ENCODE peak calls at places on chromosomes 2 and 18, in nine cellular contexts. I is HCT116, Z is upper lobe of right lung, W is adrenal gland, P is GM12865, Y is OCI-LY7, N is kidney, J is AG09309, H is mammary epithelial cell. C is an unnamed sample.

GRCh38 chr18:60096428-60096827 is 196.6 kb downstream of the PMAIP1 start:
- DNase-seq in Y (no peak), J (no peak), I (no peak), W (no peak), Z (no peak), H (peak), N (no peak), P (no peak), C (no peak)

GRCh38 chr2:172540421-172540820 is 15.5 kb upstream of the PDK1 start:
- DNase-seq in N (no peak), I (no peak), J (no peak), H (no peak), Y (no peak), W (no peak), P (no peak), Z (no peak), C (no peak)

GRCh38 chr2:150450765-150451164 is 36.7 kb downstream of the RND3 start:
- DNase-seq in H (no peak), Y (no peak), I (no peak), J (no peak), P (no peak), N (no peak), Z (no peak), W (no peak), C (no peak)

GRCh38 chr18:9712130-9712577 is 4.1 kb downstream of the RAB31 start:
- DNase-seq in P (peak), W (no peak), J (no peak), N (peak), I (no peak), H (no peak), Z (no peak), Y (no peak), C (no peak)

GRCh38 chr2:121095257-121096080 is 189.5 kb downstream of the TFCP2L1 start:
- DNase-seq in J (no peak), I (peak), Z (peak), P (peak), H (peak), Y (no peak), W (peak), N (peak), C (no peak)

GRCh38 chr2:27956895-27957294 is 66.4 kb downstream of the BABAM2 start:
- DNase-seq in P (no peak), Z (no peak), W (no peak), Y (no peak), N (no peak), J (peak), I (no peak), H (peak), C (peak)

GRCh38 chr2:72081450-72081849 is 66.2 kb downstream of the CYP26B1 start:
- DNase-seq in H (peak), W (no peak), N (no peak), Y (no peak), Z (no peak), J (no peak), I (no peak), P (no peak), C (no peak)

GRCh38 chr2:174635015-174635593 is 37.5 kb upstream of the WIPF1 start:
- DNase-seq in H (no peak), I (no peak), J (no peak), Y (no peak), W (no peak), Z (no peak), N (no peak), P (no peak), C (no peak)

GRCh38 chr2:222174450-222174849 is 124.3 kb downstream of the PAX3 start:
- DNase-seq in I (no peak), J (no peak), Y (no peak), W (no peak), H (no peak), Z (no peak), P (no peak), N (no peak), C (no peak)

GRCh38 chr18:56086786-56087185 is 498.8 kb upstream of the TCF4 start:
- DNase-seq in Z (no peak), P (peak), Y (no peak), J (no peak), N (no peak), I (no peak), H (no peak), W (no peak), C (no peak)

GRCh38 chr2:103166406-103167324 is 404.8 kb downstream of the TMEM182 start:
- DNase-seq in H (no peak), I (no peak), N (no peak), Z (no peak), W (no peak), P (no peak), Y (no peak), J (no peak), C (no peak)

GRCh38 chr18:28455971-28456370 is 279.0 kb upstream of the CDH2 start:
- DNase-seq in Z (no peak), P (no peak), Y (no peak), N (no peak), I (no peak), H (no peak), W (no peak), J (peak), C (no peak)

GRCh38 chr2:44546469-44547127 is 184.9 kb downstream of the CAMKMT start:
- DNase-seq in W (no peak), Z (no peak), N (no peak), I (no peak), H (no peak), J (no peak), Y (no peak), P (peak), C (no peak)

GRCh38 chr2:164954954-164955701 is at the start of gene SLC38A11:
- DNase-seq in J (no peak), Z (peak), H (peak), N (peak), P (no peak), Y (no peak), I (no peak), W (no peak), C (no peak)

GRCh38 chr2:28610583-28611201 is 114.8 kb downstream of the PLB1 start:
- DNase-seq in Y (no peak), I (peak), J (peak), H (peak), W (peak), N (peak), Z (no peak), P (peak), C (no peak)

GRCh38 chr2:46504685-46505559 is 25.6 kb downstream of the TMEM247 start:
- DNase-seq in N (no peak), P (no peak), H (peak), Y (no peak), W (peak), Z (no peak), J (no peak), I (no peak), C (no peak)

GRCh38 chr2:105287692-105288091 is 41.8 kb downstream of the TGFBRAP1 start:
- DNase-seq in J (no peak), Z (no peak), Y (peak), N (no peak), I (peak), H (peak), W (peak), P (peak), C (no peak)

GRCh38 chr2:166365239-166365638 is 10.5 kb downstream of the SCN9A start:
- DNase-seq in P (no peak), H (no peak), N (no peak), W (no peak), Z (no peak), Y (no peak), J (no peak), I (no peak), C (no peak)

GRCh38 chr2:216317831-216318230 is 54.5 kb downstream of the MARCHF4 start:
- DNase-seq in J (no peak), Z (no peak), H (no peak), W (no peak), I (no peak), P (no peak), N (no peak), Y (no peak), C (no peak)

GRCh38 chr2:204407209-204408070 is 137.8 kb upstream of the PARD3B start:
- DNase-seq in I (no peak), Y (no peak), Z (no peak), W (no peak), N (no peak), H (peak), J (no peak), P (no peak), C (no peak)

GRCh38 chr2:587371-587960 is 89.7 kb downstream of the TMEM18 start:
- DNase-seq in W (no peak), Z (no peak), Y (no peak), N (peak), J (no peak), I (no peak), P (no peak), H (no peak), C (no peak)

GRCh38 chr2:213150315-213150951 is 979 bp downstream of the IKZF2 start:
- DNase-seq in Y (peak), I (no peak), N (no peak), H (peak), J (no peak), W (peak), P (peak), Z (no peak), C (no peak)

GRCh38 chr2:20421988-20422678 is 24.7 kb upstream of the RHOB start:
- DNase-seq in H (peak), I (no peak), N (peak), Y (no peak), W (peak), Z (peak), P (no peak), J (peak), C (peak)

GRCh38 chr2:53268626-53269025 is 499.0 kb upstream of the CHAC2 start:
- DNase-seq in Y (no peak), H (peak), Z (no peak), I (no peak), P (no peak), J (no peak), W (no peak), N (no peak), C (no peak)

GRCh38 chr2:53265900-53266299 is 501.7 kb upstream of the CHAC2 start:
- DNase-seq in Z (no peak), H (no peak), J (no peak), Y (no peak), P (no peak), N (no peak), W (no peak), I (no peak), C (no peak)

GRCh38 chr2:53268086-53268485 is 499.5 kb upstream of the CHAC2 start:
- DNase-seq in Z (no peak), P (no peak), W (no peak), H (no peak), N (no peak), I (no peak), J (no peak), Y (no peak), C (no peak)
- TF ChIP-seq CTCF in Z (no peak), P (no peak), W (no peak), H (no peak), N (no peak), I (no peak), J (no peak), Y (no peak), C (no peak)

GRCh38 chr2:217979151-217979811 is 23.5 kb downstream of the TNS1 start:
- DNase-seq in I (no peak), H (no peak), P (no peak), N (peak), J (no peak), Y (no peak), W (no peak), Z (peak), C (no peak)
- H3K4me3 ChIP-seq in I (no peak), H (no peak), P (no peak), N (peak), J (no peak), Y (no peak), W (no peak), Z (peak), C (no peak)

GRCh38 chr2:187299122-187299906 is 148.7 kb downstream of the CALCRL start:
- DNase-seq in W (no peak), Z (no peak), I (no peak), Y (no peak), N (no peak), J (no peak), H (no peak), P (peak), C (no peak)
- TF ChIP-seq CTCF in W (no peak), Z (peak), I (peak), Y (peak), N (peak), J (peak), H (peak), P (peak), C (no peak)

GRCh38 chr2:241355983-241356870 is at the start of gene FARP2:
- DNase-seq in N (peak), W (peak), I (peak), Y (peak), P (peak), H (peak), J (peak), Z (peak), C (peak)

GRCh38 chr2:241356871-241357260 is 781 bp downstream of the FARP2 start:
- DNase-seq in N (no peak), P (no peak), J (no peak), Y (peak), W (no peak), I (no peak), H (no peak), Z (no peak), C (no peak)

GRCh38 chr2:241359481-241360045 is 3.5 kb downstream of the FARP2 start:
- DNase-seq in Z (no peak), Y (no peak), W (no peak), P (no peak), N (no peak), H (no peak), I (no peak), J (no peak), C (no peak)

GRCh38 chr2:241357531-241357930 is 1.4 kb downstream of the FARP2 start:
- DNase-seq in H (no peak), N (no peak), Y (peak), J (no peak), W (no peak), Z (no peak), I (no peak), P (peak), C (no peak)

DNA sequence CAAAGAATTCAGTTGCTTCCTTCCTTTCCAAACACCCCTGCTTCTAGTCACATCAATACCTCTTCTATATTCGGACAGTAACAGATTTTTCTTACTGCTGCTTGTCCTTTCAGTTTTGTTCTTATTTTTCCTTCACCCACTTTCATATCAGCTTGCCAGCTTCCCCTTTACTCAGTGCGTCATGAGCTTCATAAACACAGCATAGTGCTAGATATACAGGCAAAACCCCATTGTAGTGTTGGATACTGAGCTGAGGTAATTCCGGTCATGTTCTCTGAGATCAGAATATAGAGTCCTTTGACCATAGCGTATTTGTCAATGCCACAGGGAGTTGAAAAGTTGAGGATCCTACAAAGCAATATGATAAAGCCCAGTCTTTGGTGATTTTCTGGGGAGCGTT is 2.4 kb downstream of the FARP2 start:
- DNase-seq in Z (no peak), Y (peak), H (no peak), I (no peak), P (peak), J (no peak), N (no peak), W (no peak), C (no peak)
- H3K4me3 ChIP-seq in Z (no peak), Y (peak), H (no peak), I (no peak), P (peak), J (no peak), N (no peak), W (no peak), C (no peak)